ENCODE peak calls at places on chromosomes 6 and 20, in six cellular contexts. G is midbrain, M is GM03348, N is right lobe of liver, P is NCI-H774, X is HFFc6. B is an unnamed sample.

GRCh38 chr6:39059496-39060310 is 11.1 kb downstream of the GLP1R start:
- DNase-seq in G (no peak), M (no peak), N (no peak), P (no peak), X (no peak), B (no peak)

GRCh38 chr20:41643504-41643938 is 25.3 kb upstream of the CHD6 start:
- DNase-seq in G (no peak), M (peak; percentile 27), N (no peak), P (peak; percentile 85), X (peak; percentile 37), B (peak; percentile 4)

GRCh38 chr6:106185626-106186025 is 99.5 kb downstream of the PRDM1 start:
- DNase-seq in G (no peak), M (no peak), N (no peak), P (no peak), X (no peak), B (no peak)

GRCh38 chr20:41592516-41593192 is 25.5 kb downstream of the CHD6 start:
- DNase-seq in G (no peak), M (no peak), N (no peak), P (no peak), X (no peak), B (no peak)

GRCh38 chr6:20352346-20352745 is 49.3 kb upstream of the E2F3 start:
- DNase-seq in G (no peak), M (no peak), N (no peak), P (no peak), X (no peak), B (no peak)

GRCh38 chr6:63023726-63024125 is 187.5 kb upstream of the FKBP1C start:
- DNase-seq in G (no peak), M (no peak), N (no peak), P (no peak), X (no peak), B (no peak)

GRCh38 chr20:17796096-17796563 is 96.4 kb downstream of the BANF2 start:
- DNase-seq in G (no peak), M (peak; percentile 82), N (peak; percentile 72), P (no peak), X (no peak), B (peak; percentile 82)

GRCh38 chr6:50849781-50850180 is 31.1 kb downstream of the TFAP2B start:
- DNase-seq in G (no peak), M (no peak), N (no peak), P (no peak), X (no peak), B (no peak)

GRCh38 chr6:132961610-132962009 is 147.2 kb downstream of the RPS12 start:
- DNase-seq in G (no peak), M (no peak), N (no peak), P (no peak), X (no peak), B (no peak)

GRCh38 chr20:18879262-18879661 is 65.7 kb downstream of the SCP2D1 start:
- DNase-seq in G (no peak), M (no peak), N (no peak), P (no peak), X (no peak), B (no peak)

GRCh38 chr6:141203902-141204575 is 928.7 kb upstream of the GJE1 start:
- DNase-seq in G (no peak), M (peak; percentile 12), N (no peak), P (no peak), X (peak; percentile 48), B (peak; percentile 18)

GRCh38 chr6:130453230-130453629 is 87.4 kb downstream of the TMEM200A start:
- DNase-seq in G (no peak), M (no peak), N (no peak), P (no peak), X (peak; percentile 70), B (no peak)

GRCh38 chr20:23179766-23180403 is 93.8 kb upstream of the CD93 start:
- DNase-seq in G (no peak), M (no peak), N (no peak), P (no peak), X (no peak), B (no peak)

GRCh38 chr6:143896096-143896880 is 32.0 kb downstream of the ZC2HC1B start:
- DNase-seq in G (no peak), M (no peak), N (no peak), P (no peak), X (no peak), B (no peak)

GRCh38 chr6:152993847-152994246 is 8.7 kb downstream of the MTRF1L start:
- DNase-seq in G (no peak), M (no peak), N (no peak), P (no peak), X (no peak), B (no peak)

GRCh38 chr6:111792914-111793700 is 80.1 kb downstream of the FYN start:
- DNase-seq in G (no peak), M (no peak), N (no peak), P (no peak), X (no peak), B (no peak)

GRCh38 chr6:49939993-49940498 is 23.9 kb downstream of the DEFB114 start:
- DNase-seq in G (no peak), M (no peak), N (no peak), P (peak; percentile 25), X (no peak), B (no peak)

GRCh38 chr20:8675896-8676295 is 393.0 kb upstream of the PLCB4 start:
- DNase-seq in G (no peak), M (no peak), N (no peak), P (no peak), X (no peak), B (no peak)

GRCh38 chr20:46058656-46059281 is 29.8 kb downstream of the SLC12A5 start:
- DNase-seq in G (no peak), M (peak; percentile 31), N (no peak), P (no peak), X (no peak), B (no peak)